ENCODE peak calls at places on chromosomes 12 and 14, in six cellular contexts. X, E, Y, R, H and P are unnamed samples.

GRCh38 chr14:104561661-104562495 is 17.7 kb upstream of the C14orf180 start:
- DNase-seq in X (no peak), E (no peak), Y (no peak), R (no peak), H (no peak), P (no peak)

GRCh38 chr12:79921786-79922185 is 13.1 kb downstream of the PPP1R12A start:
- DNase-seq in X (no peak), E (no peak), Y (no peak), R (no peak), H (no peak), P (no peak)

GRCh38 chr12:106079148-106079738 is 59.5 kb downstream of the NUAK1 start:
- DNase-seq in X (no peak), E (no peak), Y (no peak), R (no peak), H (no peak), P (no peak)

GRCh38 chr14:23953464-23954278 is at the start of gene DHRS4:
- DNase-seq in X (peak), E (peak), Y (peak), R (peak), H (peak), P (peak)

GRCh38 chr12:47750916-47751470 is 7.7 kb downstream of the RAPGEF3 start:
- DNase-seq in X (no peak), E (no peak), Y (no peak), R (no peak), H (no peak), P (no peak)

GRCh38 chr12:129772463-129773169 is 131.2 kb downstream of the TMEM132D start:
- DNase-seq in X (no peak), E (no peak), Y (no peak), R (peak), H (no peak), P (no peak)

GRCh38 chr12:114701104-114701414 is 17.1 kb upstream of the TBX3 start:
- DNase-seq in X (no peak), E (no peak), Y (no peak), R (no peak), H (no peak), P (no peak)

GRCh38 chr12:15143467-15143866 is 77.8 kb downstream of the RERG start:
- DNase-seq in X (no peak), E (no peak), Y (no peak), R (no peak), H (no peak), P (no peak)

GRCh38 chr14:54187439-54187838 is 209.4 kb upstream of the CDKN3 start:
- DNase-seq in X (no peak), E (no peak), Y (no peak), R (no peak), H (no peak), P (no peak)

GRCh38 chr12:63844391-63845341 is at the start of gene SRGAP1:
- DNase-seq in X (peak), E (no peak), Y (peak), R (peak), H (peak), P (peak)

GRCh38 chr12:63848450-63848849 is 4.0 kb downstream of the SRGAP1 start:
- DNase-seq in X (no peak), E (no peak), Y (no peak), R (no peak), H (no peak), P (no peak)

GRCh38 chr12:63843613-63844390 is 698 bp upstream of the SRGAP1 start:
- DNase-seq in X (peak), E (peak), Y (peak), R (peak), H (peak), P (peak)

GRCh38 chr12:63845726-63846125 is 1.2 kb downstream of the SRGAP1 start:
- DNase-seq in X (no peak), E (no peak), Y (no peak), R (no peak), H (no peak), P (no peak)

DNA sequence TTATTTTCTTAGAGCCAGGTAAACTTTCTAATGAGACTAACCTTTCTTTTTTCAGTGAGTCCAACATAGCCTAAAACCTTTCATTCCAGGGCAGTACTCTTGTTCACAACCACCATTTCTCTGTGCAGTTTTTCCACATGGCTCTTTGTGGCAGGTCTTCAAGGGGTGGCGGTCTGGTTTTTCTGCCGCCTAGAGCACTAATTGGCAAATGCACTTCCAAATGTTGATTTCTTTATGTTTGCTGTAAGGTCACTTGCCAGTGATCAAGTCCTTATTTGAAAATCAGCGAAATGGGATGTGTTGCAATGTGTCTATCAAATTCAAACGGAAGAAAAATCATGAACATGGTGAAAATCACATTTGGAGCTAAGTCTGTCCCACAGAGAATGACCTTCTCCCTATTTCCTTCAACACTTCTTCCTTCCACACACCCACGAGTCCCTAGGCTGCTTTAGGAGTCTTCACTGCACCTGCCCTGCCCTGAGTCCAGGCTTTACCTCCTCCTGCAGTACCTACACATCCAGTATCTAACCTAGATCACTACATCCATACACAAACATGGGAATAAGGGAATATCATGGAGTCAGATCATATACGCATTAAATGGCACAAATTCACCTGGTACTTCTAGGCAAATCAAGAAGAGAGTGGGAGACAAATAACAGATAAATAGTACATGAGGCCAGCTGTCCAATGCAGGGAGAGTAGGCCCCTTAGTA is 1.9 kb downstream of the SRGAP1 start:
- DNase-seq in X (no peak), E (no peak), Y (no peak), R (no peak), H (peak), P (no peak)
- TF ChIP-seq CTCF in X (no peak), E (no peak), Y (no peak), R (no peak), H (no peak), P (no peak)

GRCh38 chr14:79584679-79585078 is 626.6 kb downstream of the DIO2 start:
- DNase-seq in X (no peak), E (no peak), Y (no peak), R (no peak), H (peak), P (no peak)
- TF ChIP-seq CTCF in X (no peak), E (no peak), Y (no peak), R (no peak), H (no peak), P (no peak)

DNA sequence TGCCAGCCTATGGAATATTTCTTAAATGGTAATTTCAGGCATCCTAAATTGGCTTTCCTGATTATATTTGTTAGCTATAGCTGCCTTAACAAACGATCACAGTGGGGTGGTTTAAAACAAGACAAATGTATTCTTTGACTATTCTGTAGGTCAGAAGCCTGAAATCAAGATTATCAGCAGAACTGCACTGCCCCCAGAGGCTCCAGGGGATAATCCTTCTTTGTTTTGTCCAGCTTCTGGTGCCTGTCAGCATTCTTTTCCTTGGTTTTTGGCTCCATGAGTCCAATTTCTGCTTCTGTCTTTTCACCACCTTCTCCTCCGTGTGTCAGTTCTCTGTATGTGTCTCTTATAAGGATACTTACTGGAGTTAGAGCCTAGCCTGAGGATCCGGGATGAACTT is 1282.2 kb upstream of the USP15 start:
- DNase-seq in X (no peak), E (peak), Y (no peak), R (no peak), H (peak), P (no peak)
- TF ChIP-seq CTCF in X (no peak), E (peak), Y (no peak), R (no peak), H (peak), P (no peak)

DNA sequence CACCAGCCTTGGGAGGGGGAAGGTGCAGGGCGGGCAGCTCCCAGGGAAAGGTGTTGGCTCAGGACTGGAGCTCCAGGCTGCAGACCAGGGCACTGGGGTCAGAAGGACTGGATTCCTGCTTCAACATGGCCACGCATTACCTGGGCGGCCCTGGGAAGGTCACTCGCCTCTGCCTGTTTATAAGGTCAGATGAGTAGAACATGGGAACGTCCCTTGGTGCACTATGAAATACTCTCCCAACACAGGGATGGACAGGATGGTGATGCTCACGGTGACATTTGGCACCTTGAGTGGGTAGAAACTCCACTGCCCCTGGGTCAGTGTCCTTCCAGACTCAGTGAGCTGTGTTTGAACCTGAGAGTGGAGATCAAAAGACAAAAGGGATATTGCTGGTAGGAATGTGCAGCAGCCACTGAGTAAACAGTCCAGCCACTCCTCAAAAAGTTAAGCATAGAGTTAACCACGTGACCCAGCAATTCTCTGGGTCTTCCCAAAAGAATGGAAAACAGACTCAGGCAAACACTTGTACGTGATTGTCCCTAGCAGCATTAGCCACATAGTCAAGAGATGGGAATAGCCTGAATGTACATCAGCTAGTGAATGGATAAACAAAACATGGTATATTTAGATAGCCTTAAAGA is 9.1 kb upstream of the BDKRB2 start:
- DNase-seq in X (no peak), E (no peak), Y (no peak), R (no peak), H (no peak), P (no peak)
- TF ChIP-seq CTCF in X (no peak), E (no peak), Y (no peak), R (no peak), H (no peak), P (no peak)

GRCh38 chr12:42104087-42104486 is 40.6 kb downstream of the GXYLT1 start:
- DNase-seq in X (no peak), E (no peak), Y (no peak), R (no peak), H (no peak), P (no peak)
- TF ChIP-seq CTCF in X (peak), E (no peak), Y (peak), R (no peak), H (no peak), P (no peak)

DNA sequence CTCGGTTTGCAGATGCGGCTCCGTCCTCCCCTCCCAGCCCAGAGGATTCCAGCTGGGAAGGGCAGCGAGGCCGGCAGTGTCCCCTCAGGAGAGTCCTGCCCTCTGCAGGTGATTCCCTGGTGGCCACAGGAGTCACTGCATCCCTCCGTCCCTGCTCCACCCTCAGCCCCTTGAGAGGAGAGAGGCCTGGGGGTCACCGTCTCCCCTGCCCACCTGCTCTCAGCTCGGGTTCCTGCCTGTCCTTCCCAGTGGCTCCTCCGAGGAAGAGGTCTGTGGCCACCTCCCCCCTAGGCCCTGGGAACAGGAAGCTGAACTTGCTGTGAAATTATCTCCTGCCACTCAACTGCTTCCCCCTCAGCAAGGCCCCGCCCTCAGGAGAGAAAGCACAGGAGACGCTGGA is 12.9 kb upstream of the GALNT9 start:
- DNase-seq in X (no peak), E (peak), Y (no peak), R (no peak), H (peak), P (peak)
- TF ChIP-seq CTCF in X (no peak), E (peak), Y (no peak), R (no peak), H (peak), P (peak)

DNA sequence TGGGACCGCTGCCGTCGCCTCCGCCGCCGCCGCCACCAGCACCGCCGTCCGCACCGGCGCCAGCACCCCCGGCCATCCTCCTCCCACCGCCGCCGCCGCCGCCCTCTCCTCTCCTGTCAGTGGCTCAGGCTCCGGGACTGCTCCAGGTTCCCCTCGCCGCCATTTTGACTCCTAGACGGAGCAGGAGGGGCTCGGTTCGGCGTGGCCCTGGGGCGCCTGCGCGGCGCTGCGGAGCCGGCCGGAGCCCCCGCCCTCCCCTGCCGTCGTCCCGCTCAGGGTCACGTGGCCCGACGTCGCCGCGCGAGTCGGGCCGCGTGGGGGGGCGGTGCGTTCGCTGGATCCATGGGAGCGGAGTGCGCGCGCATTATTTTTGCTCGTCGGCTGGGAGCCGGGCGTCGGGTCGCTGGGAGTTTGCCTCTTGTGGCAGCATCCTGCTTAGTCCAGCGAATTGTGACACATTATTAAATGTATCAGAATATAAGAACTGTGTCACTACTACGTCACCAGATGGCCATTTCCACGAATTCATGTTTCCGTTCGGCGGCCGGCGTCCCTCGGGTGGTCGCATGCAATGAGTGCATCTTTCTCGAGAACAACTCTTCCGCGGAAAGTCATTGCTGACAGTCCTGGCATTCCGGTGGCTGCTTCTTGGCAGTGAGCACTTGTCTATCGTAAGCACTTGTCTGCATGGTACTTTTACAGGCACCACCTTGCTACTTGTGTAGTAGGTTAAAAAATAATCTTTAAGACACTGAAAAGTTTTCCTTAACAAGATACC is at the start of gene BTBD7:
- DNase-seq in X (peak), E (peak), Y (peak), R (peak), H (peak), P (peak)
- TF ChIP-seq CTCF in X (no peak), E (no peak), Y (peak), R (no peak), H (no peak), P (no peak)